ENCODE peak calls at places on chromosomes 11 and 22, in seven cellular contexts. One of them, this sample, is unnamed. For H3K9me2 and H3K36me3, the result is how much of the 10 kb centered on the place peaks cover.

GRCh38 chr11:95711945-95712221 is 77.7 kb downstream of the FAM76B start:
- DNase-seq in PC-3: no peak
- DNase-seq in HCT116: no peak
- DNase-seq in SK-N-SH: no peak
- DNase-seq in Karpas-422: no peak
- DNase-seq in GM23338: no peak
- DNase-seq in GM23248: no peak
- DNase-seq in this sample: no peak

GRCh38 chr11:125923633-125924032 is 19.3 kb downstream of the DDX25 start:
- DNase-seq in SK-N-SH: no peak
- DNase-seq in GM23248: no peak
- DNase-seq in Karpas-422: no peak
- DNase-seq in GM23338: no peak
- DNase-seq in HCT116: no peak
- DNase-seq in PC-3: no peak
- DNase-seq in this sample: no peak

GRCh38 chr11:68002943-68003845 is 703 bp downstream of the UNC93B1 start:
- DNase-seq in HCT116: no peak
- DNase-seq in Karpas-422: peak
- DNase-seq in GM23248: peak
- DNase-seq in SK-N-SH: peak
- DNase-seq in GM23338: peak
- DNase-seq in PC-3: peak
- DNase-seq in this sample: peak

GRCh38 chr11:66371627-66372415 is at the start of gene SLC29A2:
- DNase-seq in SK-N-SH: peak
- DNase-seq in Karpas-422: peak
- DNase-seq in PC-3: peak
- DNase-seq in HCT116: peak
- DNase-seq in GM23338: peak
- DNase-seq in GM23248: peak
- DNase-seq in this sample: peak

GRCh38 chr11:66222358-66223149 is 45.9 kb upstream of the RAB1B start:
- DNase-seq in HCT116: peak
- DNase-seq in Karpas-422: peak
- DNase-seq in GM23338: peak
- DNase-seq in PC-3: peak
- DNase-seq in SK-N-SH: peak
- DNase-seq in GM23248: peak
- DNase-seq in this sample: peak

GRCh38 chr22:47163876-47164513 is 401.5 kb downstream of the TBC1D22A start:
- DNase-seq in GM23338: no peak
- DNase-seq in Karpas-422: no peak
- DNase-seq in GM23248: no peak
- DNase-seq in SK-N-SH: no peak
- DNase-seq in HCT116: no peak
- DNase-seq in PC-3: no peak
- DNase-seq in this sample: no peak

GRCh38 chr11:21928834-21929233 is 264.1 kb upstream of the ANO5 start:
- DNase-seq in PC-3: no peak
- DNase-seq in Karpas-422: no peak
- DNase-seq in GM23338: no peak
- DNase-seq in SK-N-SH: no peak
- DNase-seq in GM23248: no peak
- DNase-seq in HCT116: no peak
- DNase-seq in this sample: no peak

GRCh38 chr11:86230921-86231320 is 13.6 kb upstream of the EED start:
- DNase-seq in SK-N-SH: no peak
- DNase-seq in Karpas-422: no peak
- DNase-seq in GM23248: peak
- DNase-seq in HCT116: no peak
- DNase-seq in PC-3: peak
- DNase-seq in GM23338: no peak
- DNase-seq in this sample: no peak

GRCh38 chr22:47051435-47052175 is 289.2 kb downstream of the TBC1D22A start:
- DNase-seq in PC-3: no peak
- DNase-seq in GM23338: no peak
- DNase-seq in Karpas-422: no peak
- DNase-seq in SK-N-SH: no peak
- DNase-seq in GM23248: no peak
- DNase-seq in HCT116: no peak
- DNase-seq in this sample: no peak

GRCh38 chr11:3984896-3985295 is 109.7 kb upstream of the RRM1 start:
- DNase-seq in Karpas-422: peak
- DNase-seq in PC-3: no peak
- DNase-seq in HCT116: no peak
- DNase-seq in SK-N-SH: peak
- DNase-seq in GM23338: peak
- DNase-seq in GM23248: no peak
- DNase-seq in this sample: peak

GRCh38 chr11:67239795-67240574 is 26.3 kb upstream of the GRK2 start:
- DNase-seq in Karpas-422: peak
- DNase-seq in PC-3: peak
- DNase-seq in SK-N-SH: peak
- DNase-seq in HCT116: peak
- DNase-seq in GM23338: peak
- DNase-seq in GM23248: peak
- DNase-seq in this sample: peak

GRCh38 chr22:50732681-50733080 is 5.3 kb upstream of the ACR start:
- DNase-seq in SK-N-SH: no peak
- DNase-seq in PC-3: no peak
- DNase-seq in GM23338: no peak
- DNase-seq in HCT116: no peak
- DNase-seq in GM23248: no peak
- DNase-seq in Karpas-422: no peak
- DNase-seq in this sample: no peak

GRCh38 chr22:50731811-50732624 is 6.0 kb upstream of the ACR start:
- DNase-seq in GM23248: peak
- DNase-seq in SK-N-SH: peak
- DNase-seq in Karpas-422: peak
- DNase-seq in HCT116: peak
- DNase-seq in GM23338: peak
- DNase-seq in PC-3: peak
- DNase-seq in this sample: peak

GRCh38 chr22:50734986-50735738 is 2.8 kb upstream of the ACR start:
- DNase-seq in Karpas-422: no peak
- DNase-seq in GM23248: no peak
- DNase-seq in SK-N-SH: no peak
- DNase-seq in HCT116: no peak
- DNase-seq in GM23338: no peak
- DNase-seq in PC-3: no peak
- DNase-seq in this sample: no peak

GRCh38 chr22:50734343-50734771 is 3.6 kb upstream of the ACR start:
- DNase-seq in PC-3: no peak
- DNase-seq in SK-N-SH: no peak
- DNase-seq in GM23338: no peak
- DNase-seq in GM23248: no peak
- DNase-seq in HCT116: no peak
- DNase-seq in Karpas-422: no peak
- DNase-seq in this sample: no peak

GRCh38 chr22:50733521-50734342 is 4.3 kb upstream of the ACR start:
- DNase-seq in GM23338: no peak
- DNase-seq in SK-N-SH: peak
- DNase-seq in Karpas-422: no peak
- DNase-seq in HCT116: no peak
- DNase-seq in GM23248: peak
- DNase-seq in PC-3: no peak
- DNase-seq in this sample: no peak
- H2AFZ ChIP-seq in GM23338: no peak
- H2AFZ ChIP-seq in SK-N-SH: no peak
- H2AFZ ChIP-seq in Karpas-422: no peak
- H2AFZ ChIP-seq in HCT116: no peak
- H2AFZ ChIP-seq in GM23248: peak
- H2AFZ ChIP-seq in PC-3: no peak
- H2AFZ ChIP-seq in this sample: no peak

GRCh38 chr11:117676501-117676900 is 120.5 kb downstream of the DSCAML1 start:
- DNase-seq in GM23248: no peak
- DNase-seq in HCT116: no peak
- DNase-seq in SK-N-SH: peak
- DNase-seq in PC-3: no peak
- DNase-seq in Karpas-422: no peak
- DNase-seq in GM23338: no peak
- DNase-seq in this sample: no peak
- H3K9me2 ChIP-seq in GM23248: under half
- H3K9me2 ChIP-seq in HCT116: under half
- H3K9me2 ChIP-seq in SK-N-SH: under half
- H3K9me2 ChIP-seq in PC-3: under half
- H3K9me2 ChIP-seq in Karpas-422: under half
- H3K9me2 ChIP-seq in GM23338: under half
- H3K9me2 ChIP-seq in this sample: under half

DNA sequence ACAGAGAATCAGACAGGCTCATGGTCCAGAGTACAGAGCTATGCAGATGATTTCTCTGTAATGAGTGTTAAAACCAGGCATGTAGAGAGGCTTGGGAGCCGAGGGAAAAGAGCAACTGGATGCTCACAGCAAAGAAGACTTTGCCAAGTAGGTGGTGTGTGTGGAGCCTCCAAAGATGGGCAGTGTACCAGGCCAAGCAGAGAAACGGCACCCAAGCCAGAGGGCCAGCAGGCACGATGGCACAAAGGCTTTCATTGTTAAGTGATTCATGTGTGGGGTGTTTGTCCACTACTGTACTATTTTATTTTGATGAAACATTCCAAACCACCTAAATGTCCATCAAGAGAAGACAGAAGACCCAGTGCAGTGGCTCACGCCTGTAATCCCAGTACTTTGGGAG is 11.1 kb downstream of the RANGAP1 start:
- DNase-seq in GM23338: no peak
- DNase-seq in HCT116: no peak
- DNase-seq in Karpas-422: no peak
- DNase-seq in PC-3: no peak
- DNase-seq in GM23248: no peak
- DNase-seq in SK-N-SH: no peak
- DNase-seq in this sample: no peak
- H3K36me3 ChIP-seq in GM23338: half or more
- H3K36me3 ChIP-seq in HCT116: half or more
- H3K36me3 ChIP-seq in Karpas-422: under half
- H3K36me3 ChIP-seq in PC-3: under half
- H3K36me3 ChIP-seq in GM23248: under half
- H3K36me3 ChIP-seq in SK-N-SH: under half
- H3K36me3 ChIP-seq in this sample: half or more

GRCh38 chr22:31681625-31682345 is 19.8 kb upstream of the PISD start:
- DNase-seq in PC-3: no peak
- DNase-seq in HCT116: no peak
- DNase-seq in GM23248: peak
- DNase-seq in GM23338: no peak
- DNase-seq in Karpas-422: no peak
- DNase-seq in SK-N-SH: no peak
- DNase-seq in this sample: no peak

GRCh38 chr22:31678748-31679147 is 16.7 kb upstream of the PISD start:
- DNase-seq in HCT116: no peak
- DNase-seq in GM23248: no peak
- DNase-seq in PC-3: no peak
- DNase-seq in GM23338: no peak
- DNase-seq in Karpas-422: no peak
- DNase-seq in SK-N-SH: no peak
- DNase-seq in this sample: no peak

GRCh38 chr22:31680764-31681624 is 19.0 kb upstream of the PISD start:
- DNase-seq in SK-N-SH: no peak
- DNase-seq in Karpas-422: no peak
- DNase-seq in GM23248: peak
- DNase-seq in HCT116: no peak
- DNase-seq in GM23338: no peak
- DNase-seq in PC-3: peak
- DNase-seq in this sample: no peak

GRCh38 chr22:31676700-31677099 is 14.7 kb upstream of the PISD start:
- DNase-seq in GM23338: peak
- DNase-seq in HCT116: peak
- DNase-seq in Karpas-422: peak
- DNase-seq in GM23248: peak
- DNase-seq in PC-3: no peak
- DNase-seq in SK-N-SH: peak
- DNase-seq in this sample: peak
- H2AFZ ChIP-seq in GM23338: no peak
- H2AFZ ChIP-seq in HCT116: no peak
- H2AFZ ChIP-seq in Karpas-422: peak
- H2AFZ ChIP-seq in GM23248: peak
- H2AFZ ChIP-seq in PC-3: no peak
- H2AFZ ChIP-seq in SK-N-SH: peak
- H2AFZ ChIP-seq in this sample: peak

GRCh38 chr22:44298331-44299087 is 14.2 kb downstream of the SHISAL1 start:
- DNase-seq in GM23338: no peak
- DNase-seq in Karpas-422: no peak
- DNase-seq in SK-N-SH: no peak
- DNase-seq in GM23248: no peak
- DNase-seq in HCT116: no peak
- DNase-seq in PC-3: no peak
- DNase-seq in this sample: no peak

GRCh38 chr22:44297662-44298061 is 15.1 kb downstream of the SHISAL1 start:
- DNase-seq in PC-3: no peak
- DNase-seq in GM23338: no peak
- DNase-seq in SK-N-SH: no peak
- DNase-seq in HCT116: no peak
- DNase-seq in GM23248: no peak
- DNase-seq in Karpas-422: no peak
- DNase-seq in this sample: no peak

GRCh38 chr22:44292521-44292920 is 20.2 kb downstream of the SHISAL1 start:
- DNase-seq in SK-N-SH: no peak
- DNase-seq in Karpas-422: no peak
- DNase-seq in GM23248: no peak
- DNase-seq in GM23338: no peak
- DNase-seq in HCT116: no peak
- DNase-seq in PC-3: no peak
- DNase-seq in this sample: no peak

GRCh38 chr22:44293034-44293433 is 19.7 kb downstream of the SHISAL1 start:
- DNase-seq in HCT116: no peak
- DNase-seq in Karpas-422: no peak
- DNase-seq in SK-N-SH: no peak
- DNase-seq in GM23338: no peak
- DNase-seq in GM23248: no peak
- DNase-seq in PC-3: no peak
- DNase-seq in this sample: no peak

GRCh38 chr22:44295406-44295805 is 17.3 kb downstream of the SHISAL1 start:
- DNase-seq in GM23338: no peak
- DNase-seq in HCT116: no peak
- DNase-seq in PC-3: no peak
- DNase-seq in Karpas-422: no peak
- DNase-seq in SK-N-SH: no peak
- DNase-seq in GM23248: no peak
- DNase-seq in this sample: no peak
- H3K9me2 ChIP-seq in GM23338: under half
- H3K9me2 ChIP-seq in HCT116: under half
- H3K9me2 ChIP-seq in PC-3: under half
- H3K9me2 ChIP-seq in Karpas-422: under half
- H3K9me2 ChIP-seq in SK-N-SH: under half
- H3K9me2 ChIP-seq in GM23248: under half
- H3K9me2 ChIP-seq in this sample: under half

This sample was measured in OCI-LY7.